ENCODE peak calls at places on chromosomes 1 and 21, in nine cellular contexts. E is PC-9, J is cardiac muscle cell, H is Caco-2, S is HCT116, U is Peyer's patch, T is brain microvascular endothelial cell, L is tibial nerve, Q is body of pancreas. X is an unnamed sample.

GRCh38 chr1:245313581-245313980 is 158.8 kb downstream of the KIF26B start:
- DNase-seq in H (no peak), J (no peak), T (no peak), U (no peak), Q (no peak), E (no peak), L (no peak), S (no peak), X (no peak)

GRCh38 chr21:34344584-34344983 is 19.2 kb upstream of the KCNE2 start:
- DNase-seq in Q (no peak), J (no peak), H (no peak), E (no peak), L (no peak), S (no peak), T (no peak), U (no peak), X (no peak)

GRCh38 chr1:18581420-18581880 is 49.2 kb upstream of the PAX7 start:
- DNase-seq in T (no peak), H (no peak), L (peak; percentile 16), E (no peak), Q (peak; percentile 56), S (no peak), U (peak; percentile 61), J (peak; percentile 23), X (peak; percentile 8)

GRCh38 chr1:214933375-214933774 is 149.2 kb upstream of the KCNK2 start:
- DNase-seq in L (no peak), J (no peak), E (no peak), U (no peak), T (no peak), Q (no peak), S (no peak), H (no peak), X (peak; percentile 44)

GRCh38 chr21:45208627-45208951 is 79.1 kb downstream of the POFUT2 start:
- DNase-seq in H (no peak), S (no peak), T (peak; percentile 25), U (no peak), Q (no peak), E (no peak), J (peak; percentile 24), L (no peak), X (no peak)

GRCh38 chr1:103250441-103250861 is 142.1 kb upstream of the COL11A1 start:
- DNase-seq in Q (no peak), H (no peak), L (no peak), U (no peak), J (no peak), E (peak; percentile 50), T (peak; percentile 89), S (peak; percentile 7), X (no peak)

GRCh38 chr1:209291715-209292114 is 291.8 kb upstream of the CAMK1G start:
- DNase-seq in E (no peak), Q (no peak), T (no peak), L (no peak), S (no peak), J (no peak), U (no peak), H (no peak), X (no peak)

GRCh38 chr1:207867136-207868081 is 43.5 kb downstream of the CD34 start:
- DNase-seq in L (no peak), U (no peak), S (no peak), H (peak; percentile 21), T (no peak), E (no peak), J (no peak), Q (peak; percentile 45), X (no peak)

GRCh38 chr1:189205863-189206262 is 1271.8 kb downstream of the BRINP3 start:
- DNase-seq in J (no peak), Q (no peak), H (no peak), U (no peak), E (no peak), L (no peak), S (no peak), T (no peak), X (no peak)

GRCh38 chr1:88773540-88774150 is 89.6 kb downstream of the PKN2 start:
- DNase-seq in T (peak; percentile 65), H (peak; percentile 38), U (no peak), J (peak; percentile 25), Q (no peak), L (no peak), S (peak; percentile 53), E (peak; percentile 93), X (peak; percentile 90)

DNA sequence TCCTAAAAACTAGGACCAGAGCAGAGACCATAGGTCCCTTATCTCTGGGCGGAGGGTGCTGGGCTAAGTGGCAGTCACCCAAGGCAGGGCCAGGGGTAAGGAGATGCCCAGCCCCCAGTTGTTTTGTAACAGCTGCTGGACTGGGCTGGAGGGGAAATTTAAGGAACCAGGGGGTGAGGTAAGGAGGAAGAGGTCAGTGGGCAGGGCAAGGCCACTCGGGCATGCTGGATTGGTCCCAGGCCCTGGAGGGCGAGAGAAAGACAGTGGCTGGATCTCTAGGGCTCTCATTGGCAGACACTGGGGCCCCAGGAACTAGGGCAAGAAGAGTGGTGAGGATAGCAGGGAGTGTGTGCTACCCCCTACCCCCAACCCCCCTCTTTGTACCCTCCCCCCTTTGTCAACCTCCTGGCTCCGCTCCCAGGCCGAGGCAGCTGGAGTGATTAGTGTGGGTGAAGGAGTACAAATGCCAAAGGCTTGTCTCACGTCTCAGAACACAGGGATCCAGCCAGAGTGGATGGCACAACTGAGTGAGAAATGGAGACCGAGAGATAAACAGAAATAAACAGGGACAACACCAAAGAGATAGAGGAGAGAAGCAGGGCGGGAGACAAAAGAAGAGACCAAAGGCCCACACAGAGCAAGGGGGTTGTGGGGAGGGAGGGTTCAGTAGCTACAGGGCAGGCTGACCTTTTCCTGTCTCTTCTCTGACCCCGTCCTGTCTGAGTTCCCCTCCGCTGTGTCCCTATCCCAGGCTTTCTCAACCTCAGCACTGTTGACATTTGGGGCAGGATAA is 20.5 kb upstream of the THRAP3 start:
- DNase-seq in U (no peak), L (peak; percentile 23), S (no peak), H (no peak), Q (peak; percentile 41), E (peak; percentile 63), T (peak; percentile 25), J (peak; percentile 83), X (no peak)
- H3K36me3 ChIP-seq in U (no peaks in the 10 kb centered on the region), L (no peaks in the 10 kb centered on the region), S (no peaks in the 10 kb centered on the region), H (no peaks in the 10 kb centered on the region), Q (no peaks in the 10 kb centered on the region), E (no peaks in the 10 kb centered on the region), T (no peaks in the 10 kb centered on the region), J (no peaks in the 10 kb centered on the region), X (no peaks in the 10 kb centered on the region)

DNA sequence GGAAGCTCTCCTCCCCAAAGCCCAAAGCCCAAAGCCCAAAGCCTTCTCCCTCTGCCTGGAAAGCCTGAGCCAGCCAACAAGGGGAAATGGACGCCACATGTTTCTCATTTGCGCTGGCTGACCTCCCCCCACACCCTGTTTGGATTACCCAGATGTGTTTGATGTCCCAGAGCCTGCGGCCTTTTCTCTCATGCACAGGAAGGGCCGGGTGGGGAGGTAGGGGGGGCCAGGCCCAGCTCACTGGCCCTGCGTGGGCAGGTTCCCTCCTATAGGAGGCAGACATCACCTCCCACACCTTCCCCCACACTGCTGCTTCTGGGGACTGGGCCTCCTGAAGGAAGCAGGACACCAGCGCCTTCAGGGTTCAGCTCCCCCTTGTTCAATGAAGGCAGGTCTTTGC is 116.3 kb downstream of the NAV1 start:
- DNase-seq in H (no peak), T (no peak), U (no peak), J (peak; percentile 73), L (peak; percentile 27), E (no peak), S (no peak), Q (no peak), X (no peak)
- TF ChIP-seq CTCF in H (no peak), T (peak; percentile 54), U (no peak), J (peak; percentile 26), L (no peak), E (no peak), S (no peak), Q (no peak), X (no peak)

GRCh38 chr21:36678538-36678937 is 20.4 kb upstream of the SIM2 start:
- DNase-seq in H (no peak), L (no peak), J (no peak), T (no peak), E (peak; percentile 83), Q (no peak), U (no peak), S (no peak), X (peak; percentile 80)

GRCh38 chr21:36672737-36673136 is 26.2 kb upstream of the SIM2 start:
- DNase-seq in S (no peak), J (no peak), Q (no peak), H (no peak), U (no peak), E (no peak), L (no peak), T (no peak), X (no peak)

GRCh38 chr21:36681117-36681631 is 17.7 kb upstream of the SIM2 start:
- DNase-seq in E (no peak), S (no peak), Q (no peak), J (no peak), H (no peak), U (no peak), T (no peak), L (no peak), X (no peak)

GRCh38 chr21:36676039-36676950 is 22.6 kb upstream of the SIM2 start:
- DNase-seq in T (no peak), J (no peak), U (no peak), S (no peak), H (no peak), L (no peak), E (peak; percentile 89), Q (no peak), X (no peak)
- H3K4me3 ChIP-seq in T (no peak overlapping the region), J (no peak overlapping the region), U (no peak overlapping the region), S (no peak overlapping the region), H (no peak overlapping the region), L (no peak overlapping the region), E (peak overlapping the region; percentile 9), Q (no peak overlapping the region), X (no peak overlapping the region)

GRCh38 chr1:205017036-205017435 is 26.0 kb upstream of the CNTN2 start:
- DNase-seq in L (no peak), Q (no peak), S (no peak), T (no peak), E (no peak), U (no peak), H (no peak), J (no peak), X (no peak)

GRCh38 chr1:205016584-205016983 is 26.4 kb upstream of the CNTN2 start:
- DNase-seq in T (no peak), H (no peak), Q (no peak), U (no peak), J (no peak), E (no peak), L (no peak), S (no peak), X (no peak)

GRCh38 chr1:205018381-205018780 is 24.6 kb upstream of the CNTN2 start:
- DNase-seq in L (no peak), Q (no peak), H (no peak), U (no peak), T (no peak), J (no peak), S (no peak), E (no peak), X (no peak)

GRCh38 chr1:205017766-205018165 is 25.2 kb upstream of the CNTN2 start:
- DNase-seq in L (no peak), H (no peak), J (no peak), U (no peak), Q (no peak), T (no peak), E (no peak), S (no peak), X (no peak)

DNA sequence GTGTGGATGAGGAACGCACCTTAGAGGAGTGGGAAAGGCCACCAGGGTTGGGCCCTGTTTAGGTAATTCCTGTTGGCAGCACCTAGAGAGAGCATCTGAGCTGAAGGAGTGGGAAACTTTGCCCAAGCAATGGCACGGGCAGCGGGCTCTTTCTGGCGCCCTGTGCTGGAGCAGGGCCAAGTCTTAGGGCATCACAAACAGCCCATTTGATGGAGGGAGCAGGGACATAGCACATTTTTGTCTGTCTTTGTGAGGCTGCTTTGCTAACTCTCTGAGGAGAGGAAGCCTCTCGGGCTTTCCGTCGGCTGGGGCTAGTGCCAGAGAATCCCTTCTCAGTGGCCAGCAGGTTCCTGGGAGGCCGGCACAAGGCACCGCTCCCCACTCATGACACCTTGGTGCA is 22.5 kb upstream of the CNTN2 start:
- DNase-seq in H (no peak), J (no peak), T (no peak), U (no peak), S (no peak), Q (no peak), L (no peak), E (no peak), X (no peak)
- H3K36me3 ChIP-seq in H (no peaks in the 10 kb centered on the region), J (no peaks in the 10 kb centered on the region), T (no peaks in the 10 kb centered on the region), U (no peaks in the 10 kb centered on the region), S (no peaks in the 10 kb centered on the region), Q (no peaks in the 10 kb centered on the region), L (no peaks in the 10 kb centered on the region), E (no peaks in the 10 kb centered on the region), X (no peaks in the 10 kb centered on the region)